ENCODE peak calls at places on chromosomes 4 and X, in eight cellular contexts. One of them, this sample, is unnamed.

GRCh38 chrX:65596270-65596669 is 61.7 kb upstream of the LAS1L start:
- DNase-seq in foreskin keratinocyte: peak
- DNase-seq in left cardiac atrium: no peak
- DNase-seq in NCI-H510A: no peak
- DNase-seq in stimulated activated CD8-positive, alpha-beta memory T cell treated with anti-CD3 and anti-CD28 coated beads, Interleukin-4, amount 100 ng/mL, for 24 hours: peak
- DNase-seq in fibroblast of mammary gland: peak
- DNase-seq in lung: no peak
- DNase-seq in right lobe of liver: no peak
- DNase-seq in this sample: no peak

GRCh38 chr4:86749121-86749520 is 100.1 kb downstream of the SLC10A6 start:
- DNase-seq in foreskin keratinocyte: no peak
- DNase-seq in left cardiac atrium: no peak
- DNase-seq in NCI-H510A: no peak
- DNase-seq in stimulated activated CD8-positive, alpha-beta memory T cell treated with anti-CD3 and anti-CD28 coated beads, Interleukin-4, amount 100 ng/mL, for 24 hours: no peak
- DNase-seq in fibroblast of mammary gland: no peak
- DNase-seq in lung: no peak
- DNase-seq in right lobe of liver: no peak
- DNase-seq in this sample: no peak

GRCh38 chrX:41386222-41386990 is 52.4 kb downstream of the DDX3X start:
- DNase-seq in foreskin keratinocyte: no peak
- DNase-seq in left cardiac atrium: no peak
- DNase-seq in NCI-H510A: no peak
- DNase-seq in stimulated activated CD8-positive, alpha-beta memory T cell treated with anti-CD3 and anti-CD28 coated beads, Interleukin-4, amount 100 ng/mL, for 24 hours: no peak
- DNase-seq in fibroblast of mammary gland: peak
- DNase-seq in lung: no peak
- DNase-seq in right lobe of liver: no peak
- DNase-seq in this sample: no peak

GRCh38 chr4:158850800-158851644 is 82.2 kb downstream of the FNIP2 start:
- DNase-seq in foreskin keratinocyte: peak
- DNase-seq in left cardiac atrium: no peak
- DNase-seq in NCI-H510A: no peak
- DNase-seq in stimulated activated CD8-positive, alpha-beta memory T cell treated with anti-CD3 and anti-CD28 coated beads, Interleukin-4, amount 100 ng/mL, for 24 hours: no peak
- DNase-seq in fibroblast of mammary gland: peak
- DNase-seq in lung: no peak
- DNase-seq in right lobe of liver: no peak
- DNase-seq in this sample: no peak

GRCh38 chr4:109010534-109010933 is 247.7 kb upstream of the ETNPPL start:
- DNase-seq in foreskin keratinocyte: no peak
- DNase-seq in left cardiac atrium: no peak
- DNase-seq in NCI-H510A: no peak
- DNase-seq in stimulated activated CD8-positive, alpha-beta memory T cell treated with anti-CD3 and anti-CD28 coated beads, Interleukin-4, amount 100 ng/mL, for 24 hours: no peak
- DNase-seq in fibroblast of mammary gland: no peak
- DNase-seq in lung: no peak
- DNase-seq in right lobe of liver: no peak
- DNase-seq in this sample: no peak

GRCh38 chr4:21290562-21290961 is 590.3 kb downstream of the PACRGL start:
- DNase-seq in foreskin keratinocyte: no peak
- DNase-seq in left cardiac atrium: no peak
- DNase-seq in NCI-H510A: no peak
- DNase-seq in stimulated activated CD8-positive, alpha-beta memory T cell treated with anti-CD3 and anti-CD28 coated beads, Interleukin-4, amount 100 ng/mL, for 24 hours: no peak
- DNase-seq in fibroblast of mammary gland: no peak
- DNase-seq in lung: no peak
- DNase-seq in right lobe of liver: no peak
- DNase-seq in this sample: no peak

GRCh38 chrX:66023726-66024467 is 16.0 kb downstream of the VSIG4 start:
- DNase-seq in foreskin keratinocyte: no peak
- DNase-seq in left cardiac atrium: no peak
- DNase-seq in NCI-H510A: no peak
- DNase-seq in stimulated activated CD8-positive, alpha-beta memory T cell treated with anti-CD3 and anti-CD28 coated beads, Interleukin-4, amount 100 ng/mL, for 24 hours: no peak
- DNase-seq in fibroblast of mammary gland: no peak
- DNase-seq in lung: no peak
- DNase-seq in right lobe of liver: no peak
- DNase-seq in this sample: no peak

GRCh38 chr4:5952286-5953002 is 59.6 kb upstream of the CRMP1 start:
- DNase-seq in foreskin keratinocyte: no peak
- DNase-seq in left cardiac atrium: no peak
- DNase-seq in NCI-H510A: no peak
- DNase-seq in stimulated activated CD8-positive, alpha-beta memory T cell treated with anti-CD3 and anti-CD28 coated beads, Interleukin-4, amount 100 ng/mL, for 24 hours: no peak
- DNase-seq in fibroblast of mammary gland: no peak
- DNase-seq in lung: no peak
- DNase-seq in right lobe of liver: no peak
- DNase-seq in this sample: no peak

GRCh38 chr4:188041721-188042120 is 46.1 kb downstream of the ZFP42 start:
- DNase-seq in foreskin keratinocyte: no peak
- DNase-seq in left cardiac atrium: no peak
- DNase-seq in NCI-H510A: no peak
- DNase-seq in stimulated activated CD8-positive, alpha-beta memory T cell treated with anti-CD3 and anti-CD28 coated beads, Interleukin-4, amount 100 ng/mL, for 24 hours: no peak
- DNase-seq in fibroblast of mammary gland: no peak
- DNase-seq in lung: no peak
- DNase-seq in right lobe of liver: no peak
- DNase-seq in this sample: no peak

GRCh38 chrX:69506617-69507499 is 2.7 kb downstream of the NALF2 start:
- DNase-seq in foreskin keratinocyte: no peak
- DNase-seq in left cardiac atrium: no peak
- DNase-seq in NCI-H510A: no peak
- DNase-seq in stimulated activated CD8-positive, alpha-beta memory T cell treated with anti-CD3 and anti-CD28 coated beads, Interleukin-4, amount 100 ng/mL, for 24 hours: no peak
- DNase-seq in fibroblast of mammary gland: no peak
- DNase-seq in lung: peak
- DNase-seq in right lobe of liver: no peak
- DNase-seq in this sample: no peak

GRCh38 chr4:180169394-180169793 is 2073.8 kb upstream of the TENM3 start:
- DNase-seq in foreskin keratinocyte: no peak
- DNase-seq in left cardiac atrium: no peak
- DNase-seq in NCI-H510A: no peak
- DNase-seq in stimulated activated CD8-positive, alpha-beta memory T cell treated with anti-CD3 and anti-CD28 coated beads, Interleukin-4, amount 100 ng/mL, for 24 hours: no peak
- DNase-seq in fibroblast of mammary gland: no peak
- DNase-seq in lung: no peak
- DNase-seq in right lobe of liver: no peak
- DNase-seq in this sample: no peak

GRCh38 chr4:52552778-52553177 is 106.3 kb downstream of the USP46 start:
- DNase-seq in foreskin keratinocyte: peak
- DNase-seq in left cardiac atrium: no peak
- DNase-seq in NCI-H510A: no peak
- DNase-seq in stimulated activated CD8-positive, alpha-beta memory T cell treated with anti-CD3 and anti-CD28 coated beads, Interleukin-4, amount 100 ng/mL, for 24 hours: no peak
- DNase-seq in fibroblast of mammary gland: no peak
- DNase-seq in lung: no peak
- DNase-seq in right lobe of liver: no peak
- DNase-seq in this sample: no peak

GRCh38 chrX:51435101-51435500 is 61.3 kb downstream of the NUDT11 start:
- DNase-seq in foreskin keratinocyte: no peak
- DNase-seq in left cardiac atrium: no peak
- DNase-seq in NCI-H510A: no peak
- DNase-seq in stimulated activated CD8-positive, alpha-beta memory T cell treated with anti-CD3 and anti-CD28 coated beads, Interleukin-4, amount 100 ng/mL, for 24 hours: no peak
- DNase-seq in fibroblast of mammary gland: no peak
- DNase-seq in lung: no peak
- DNase-seq in right lobe of liver: no peak
- DNase-seq in this sample: no peak